ENCODE peak calls at places on chromosomes 4 and X, in eight cellular contexts. R, E, K, H, P, B, C and S are unnamed samples. For H3K27me3 and H3K4me1, the result is how much of the 10 kb centered on the place peaks cover.

GRCh38 chr4:109977854-109978501 is 65.3 kb downstream of the EGF start:
- DNase-seq in R (no peak), E (no peak), K (no peak), H (no peak), P (peak), B (no peak), C (no peak), S (no peak)

GRCh38 chr4:125070869-125071268 is 243.9 kb upstream of the FAT4 start:
- DNase-seq in R (no peak), E (no peak), K (no peak), H (no peak), P (no peak), B (no peak), C (no peak), S (no peak)

GRCh38 chr4:126991965-126992364 is 640.8 kb upstream of the INTU start:
- DNase-seq in R (no peak), E (no peak), K (no peak), H (no peak), P (no peak), B (no peak), C (no peak), S (no peak)

GRCh38 chrX:46683023-46683422 is 75.9 kb downstream of the SLC9A7 start:
- DNase-seq in R (no peak), E (no peak), K (no peak), H (no peak), P (peak), B (no peak), C (no peak), S (peak)

GRCh38 chr4:139129206-139129605 is 47.8 kb downstream of the ELF2 start:
- DNase-seq in R (no peak), E (no peak), K (no peak), H (no peak), P (no peak), B (no peak), C (no peak), S (no peak)

GRCh38 chr4:10083861-10084641 is 32.5 kb downstream of the WDR1 start:
- DNase-seq in R (peak), E (no peak), K (no peak), H (no peak), P (no peak), B (no peak), C (no peak), S (no peak)

GRCh38 chr4:147017081-147017480 is 71.4 kb upstream of the TTC29 start:
- DNase-seq in R (no peak), E (no peak), K (no peak), H (no peak), P (no peak), B (no peak), C (no peak), S (no peak)

GRCh38 chrX:1491851-1492349 is 39.2 kb upstream of the ASMTL start:
- DNase-seq in R (no peak), E (no peak), K (no peak), H (no peak), P (peak), B (peak), C (no peak), S (peak)

GRCh38 chr4:176927664-176928063 is 134.9 kb upstream of the VEGFC start:
- DNase-seq in R (no peak), E (no peak), K (no peak), H (no peak), P (no peak), B (no peak), C (no peak), S (no peak)

GRCh38 chr4:74793757-74794340 is 474 bp downstream of the BTC start:
- DNase-seq in R (no peak), E (peak), K (peak), H (peak), P (peak), B (no peak), C (peak), S (peak)

GRCh38 chrX:25976683-25977310 is 161.3 kb upstream of the MAGEB18 start:
- DNase-seq in R (no peak), E (no peak), K (no peak), H (no peak), P (no peak), B (no peak), C (no peak), S (no peak)

DNA sequence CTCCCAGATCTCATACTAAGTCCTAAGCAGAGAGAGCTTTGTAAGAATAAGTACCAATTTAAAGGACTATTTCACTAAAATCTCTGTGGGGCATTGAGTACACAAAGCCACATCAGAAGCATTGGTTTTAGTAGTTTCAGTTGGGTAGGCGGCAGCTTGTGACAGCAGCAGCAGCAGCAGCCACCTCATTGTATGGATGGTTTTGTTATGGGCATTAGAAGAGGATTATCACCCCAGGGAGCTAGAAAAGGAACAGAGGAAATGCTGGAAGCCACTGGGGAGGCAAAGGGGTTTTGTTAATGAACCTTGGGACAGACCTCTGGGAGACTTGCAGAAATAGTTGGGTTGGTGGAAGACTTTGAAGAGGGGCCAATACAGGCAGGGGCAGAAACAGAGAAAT is 93.9 kb upstream of the FRMPD3 start:
- DNase-seq in R (no peak), E (no peak), K (no peak), H (no peak), P (no peak), B (no peak), C (no peak), S (no peak)
- H3K27me3 ChIP-seq in R (under half), E (under half), K (half or more), H (under half), P (under half), B (under half), C (half or more), S (under half)

DNA sequence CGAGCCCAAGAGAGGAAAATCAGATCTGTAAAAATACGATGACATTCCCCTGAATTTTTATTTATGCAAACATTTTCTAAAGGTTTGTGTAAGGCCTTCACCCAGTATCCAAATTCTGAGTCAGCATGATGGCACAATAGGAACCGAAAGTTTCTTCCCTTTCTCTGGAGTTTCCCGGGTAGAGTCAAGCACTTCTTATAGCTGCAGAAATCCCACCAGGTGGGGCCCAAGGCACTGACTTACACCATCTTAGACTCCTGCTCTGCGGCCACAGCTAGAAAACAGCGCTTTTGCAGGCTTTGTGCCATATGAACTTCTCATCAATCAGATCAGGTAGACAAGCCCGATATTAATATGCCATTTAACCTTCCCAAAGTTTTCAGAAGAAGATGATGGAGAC is 13.4 kb downstream of the LEF1 start:
- DNase-seq in R (no peak), E (no peak), K (no peak), H (no peak), P (no peak), B (no peak), C (no peak), S (no peak)
- TF ChIP-seq CTCF in R (no peak), E (no peak), K (no peak), H (no peak), P (no peak), B (no peak), C (no peak), S (peak)

GRCh38 chr4:54055494-54055893 is 8.9 kb downstream of the CHIC2 start:
- DNase-seq in R (no peak), E (no peak), K (no peak), H (no peak), P (no peak), B (no peak), C (no peak), S (no peak)

GRCh38 chr4:54050214-54050904 is 14.0 kb downstream of the CHIC2 start:
- DNase-seq in R (no peak), E (no peak), K (no peak), H (no peak), P (no peak), B (no peak), C (no peak), S (peak)

GRCh38 chr4:54056360-54056759 is 8.0 kb downstream of the CHIC2 start:
- DNase-seq in R (no peak), E (no peak), K (no peak), H (no peak), P (no peak), B (no peak), C (no peak), S (no peak)

GRCh38 chr4:54058171-54058570 is 6.2 kb downstream of the CHIC2 start:
- DNase-seq in R (no peak), E (no peak), K (no peak), H (no peak), P (no peak), B (no peak), C (no peak), S (no peak)

GRCh38 chr4:54054501-54054900 is 9.9 kb downstream of the CHIC2 start:
- DNase-seq in R (no peak), E (no peak), K (no peak), H (no peak), P (no peak), B (no peak), C (no peak), S (no peak)
- H3K4me1 ChIP-seq in R (half or more), E (under half), K (half or more), H (under half), P (under half), B (under half), C (under half), S (under half)

GRCh38 chr4:84501197-84501492 is 2.1 kb upstream of the NKX6-1 start:
- DNase-seq in R (no peak), E (no peak), K (no peak), H (no peak), P (no peak), B (no peak), C (no peak), S (no peak)
- H3K27me3 ChIP-seq in R (half or more), E (under half), K (half or more), H (under half), P (under half), B (under half), C (half or more), S (under half)

GRCh38 chr4:168631241-168632151 is 134.6 kb downstream of the PALLD start:
- DNase-seq in R (peak), E (peak), K (peak), H (peak), P (no peak), B (peak), C (peak), S (peak)
- TF ChIP-seq CTCF in R (peak), E (peak), K (no peak), H (no peak), P (peak), B (peak), C (no peak), S (peak)

GRCh38 chr4:174928174-174928573 is 10.0 kb downstream of the ADAM29 start:
- DNase-seq in R (no peak), E (no peak), K (no peak), H (no peak), P (no peak), B (peak), C (no peak), S (no peak)
- H3K4me1 ChIP-seq in R (under half), E (under half), K (under half), H (under half), P (under half), B (under half), C (under half), S (under half)

DNA sequence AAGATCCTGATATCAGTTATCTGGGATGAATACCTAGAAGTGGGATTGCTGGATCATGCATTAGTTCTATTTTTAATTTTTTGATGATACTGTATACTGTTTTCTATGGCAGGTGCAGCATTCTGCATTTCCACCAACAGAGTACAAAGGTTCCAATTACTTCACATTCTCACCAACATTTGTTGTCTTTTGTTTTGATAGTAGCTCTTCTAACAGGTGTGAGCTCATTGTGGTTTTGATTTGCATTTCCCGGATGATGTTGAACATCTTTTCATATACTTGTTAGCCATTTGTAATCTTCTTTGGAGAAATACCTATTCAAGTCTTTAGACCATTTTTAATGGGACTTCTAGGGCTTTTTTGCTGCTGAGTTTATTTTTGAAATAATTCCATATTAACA is 139.2 kb upstream of the AMOT start:
- DNase-seq in R (no peak), E (no peak), K (no peak), H (no peak), P (no peak), B (no peak), C (no peak), S (no peak)
- H3K27me3 ChIP-seq in R (under half), E (under half), K (under half), H (under half), P (under half), B (under half), C (under half), S (under half)

GRCh38 chrX:78384486-78384885 is 57.1 kb upstream of the CYSLTR1 start:
- DNase-seq in R (no peak), E (no peak), K (no peak), H (no peak), P (no peak), B (no peak), C (no peak), S (no peak)
- TF ChIP-seq CTCF in R (no peak), E (no peak), K (no peak), H (no peak), P (no peak), B (no peak), C (no peak), S (no peak)

GRCh38 chrX:153941331-153942252 is 2.9 kb downstream of the RENBP start:
- DNase-seq in R (no peak), E (no peak), K (no peak), H (no peak), P (peak), B (no peak), C (no peak), S (no peak)

GRCh38 chrX:153937056-153937455 is 2.2 kb upstream of the NAA10 start:
- DNase-seq in R (no peak), E (no peak), K (no peak), H (no peak), P (no peak), B (no peak), C (no peak), S (no peak)

GRCh38 chrX:153935326-153935851 is 552 bp upstream of the NAA10 start:
- DNase-seq in R (no peak), E (no peak), K (no peak), H (no peak), P (no peak), B (no peak), C (no peak), S (peak)

GRCh38 chrX:153938226-153938786 is 3.5 kb upstream of the NAA10 start:
- DNase-seq in R (no peak), E (no peak), K (no peak), H (no peak), P (no peak), B (no peak), C (no peak), S (no peak)

DNA sequence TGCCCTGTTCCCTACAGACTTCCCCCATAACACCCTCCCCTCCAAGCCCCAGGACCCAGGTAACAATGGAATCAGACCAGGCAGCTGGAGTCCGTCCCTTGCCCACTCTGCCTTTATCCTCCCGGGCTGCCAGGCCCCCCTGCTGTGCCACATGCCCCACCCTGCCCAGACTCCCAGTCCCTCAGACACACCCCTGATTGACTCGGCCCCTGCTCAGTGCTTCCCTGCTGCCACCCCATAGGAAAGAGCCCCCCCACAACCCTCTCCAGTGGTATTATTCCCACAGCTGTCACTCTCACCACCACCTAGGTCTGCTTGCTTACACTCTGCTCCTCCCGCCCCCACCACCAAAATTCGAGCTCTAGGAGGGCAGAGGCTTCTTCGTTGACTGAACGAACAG is 4.7 kb upstream of the NAA10 start:
- DNase-seq in R (no peak), E (no peak), K (no peak), H (no peak), P (no peak), B (no peak), C (no peak), S (no peak)
- H3K4me1 ChIP-seq in R (under half), E (under half), K (under half), H (under half), P (under half), B (under half), C (under half), S (under half)